ENCODE peak calls at places on chromosome 20, in four cellular contexts. P is type B pancreatic cell, X is fibroblast of lung, B is BJ. L is an unnamed sample.
A peak's percentile ranks its signal among the peaks of the same experiment; 100 is the strongest.

GRCh38 chr20:44858959-44859358 is 26.5 kb upstream of the YWHAB start:
- DNase-seq in P (no peak), X (no peak), B (no peak), L (no peak)

GRCh38 chr20:51651921-51652549 is 109.5 kb upstream of the NFATC2 start:
- DNase-seq in P (no peak), X (no peak), B (no peak), L (no peak)

GRCh38 chr20:34861386-34862084 is 11.1 kb downstream of the GGT7 start:
- DNase-seq in P (peak; percentile 63), X (no peak), B (no peak), L (no peak)

GRCh38 chr20:3801846-3802245 is 5.7 kb downstream of the CDC25B start:
- DNase-seq in P (no peak), X (no peak), B (no peak), L (no peak)

GRCh38 chr20:44743080-44743701 is 2.5 kb upstream of the KCNK15 start:
- DNase-seq in P (no peak), X (no peak), B (no peak), L (no peak)

GRCh38 chr20:41213150-41213820 is 75.9 kb downstream of the PLCG1 start:
- DNase-seq in P (no peak), X (peak; percentile 53), B (no peak), L (peak; percentile 50)

GRCh38 chr20:48503166-48503815 is 324.5 kb downstream of the PREX1 start:
- DNase-seq in P (no peak), X (no peak), B (no peak), L (no peak)

GRCh38 chr20:49280463-49281058 is 2.7 kb upstream of the ZNFX1 start:
- DNase-seq in P (no peak), X (no peak), B (no peak), L (no peak)

GRCh38 chr20:53422039-53422438 is 171.6 kb downstream of the ZNF217 start:
- DNase-seq in P (no peak), X (no peak), B (no peak), L (no peak)

GRCh38 chr20:53030061-53030460 is 57.9 kb downstream of the TSHZ2 start:
- DNase-seq in P (no peak), X (no peak), B (no peak), L (no peak)

GRCh38 chr20:57030611-57031600 is 235.5 kb downstream of the BMP7 start:
- DNase-seq in P (no peak), X (peak; percentile 73), B (peak; percentile 64), L (peak; percentile 17)

GRCh38 chr20:19885981-19886665 is 128.1 kb downstream of the RIN2 start:
- DNase-seq in P (no peak), X (peak; percentile 52), B (no peak), L (peak; percentile 45)

GRCh38 chr20:31845300-31845863 is at the start of gene FOXS1:
- DNase-seq in P (peak; percentile 77), X (no peak), B (no peak), L (peak; percentile 23)

GRCh38 chr20:58598271-58599015 is 52.6 kb upstream of the STX16 start:
- DNase-seq in P (no peak), X (peak; percentile 44), B (peak; percentile 22), L (peak; percentile 81)

GRCh38 chr20:50464026-50464724 is 46.0 kb upstream of the PTPN1 start:
- DNase-seq in P (peak; percentile 72), X (peak; percentile 30), B (no peak), L (peak; percentile 73)

GRCh38 chr20:58868795-58869194 is 16.3 kb downstream of the GNAS start:
- DNase-seq in P (no peak), X (no peak), B (no peak), L (no peak)

GRCh38 chr20:16562259-16562658 is 11.0 kb downstream of the KIF16B start:
- DNase-seq in P (no peak), X (no peak), B (no peak), L (no peak)

GRCh38 chr20:4507288-4507719 is 214.4 kb upstream of the PRND start:
- DNase-seq in P (no peak), X (peak; percentile 97), B (peak; percentile 96), L (peak; percentile 91)

GRCh38 chr20:10609276-10609675 is 64.5 kb downstream of the JAG1 start:
- DNase-seq in P (no peak), X (peak; percentile 75), B (no peak), L (peak; percentile 91)

GRCh38 chr20:50756447-50756846 is 25.1 kb downstream of the PARD6B start:
- DNase-seq in P (no peak), X (no peak), B (no peak), L (no peak)

GRCh38 chr20:48846516-48847492 is 19.0 kb upstream of the PREX1 start:
- DNase-seq in P (no peak), X (peak; percentile 25), B (no peak), L (peak; percentile 58)

GRCh38 chr20:61251529-61252393 is at the start of gene CDH4:
- DNase-seq in P (no peak), X (peak; percentile 36), B (no peak), L (no peak)
- TF ChIP-seq CTCF in P (no peak), X (no peak), B (no peak), L (no peak)

DNA sequence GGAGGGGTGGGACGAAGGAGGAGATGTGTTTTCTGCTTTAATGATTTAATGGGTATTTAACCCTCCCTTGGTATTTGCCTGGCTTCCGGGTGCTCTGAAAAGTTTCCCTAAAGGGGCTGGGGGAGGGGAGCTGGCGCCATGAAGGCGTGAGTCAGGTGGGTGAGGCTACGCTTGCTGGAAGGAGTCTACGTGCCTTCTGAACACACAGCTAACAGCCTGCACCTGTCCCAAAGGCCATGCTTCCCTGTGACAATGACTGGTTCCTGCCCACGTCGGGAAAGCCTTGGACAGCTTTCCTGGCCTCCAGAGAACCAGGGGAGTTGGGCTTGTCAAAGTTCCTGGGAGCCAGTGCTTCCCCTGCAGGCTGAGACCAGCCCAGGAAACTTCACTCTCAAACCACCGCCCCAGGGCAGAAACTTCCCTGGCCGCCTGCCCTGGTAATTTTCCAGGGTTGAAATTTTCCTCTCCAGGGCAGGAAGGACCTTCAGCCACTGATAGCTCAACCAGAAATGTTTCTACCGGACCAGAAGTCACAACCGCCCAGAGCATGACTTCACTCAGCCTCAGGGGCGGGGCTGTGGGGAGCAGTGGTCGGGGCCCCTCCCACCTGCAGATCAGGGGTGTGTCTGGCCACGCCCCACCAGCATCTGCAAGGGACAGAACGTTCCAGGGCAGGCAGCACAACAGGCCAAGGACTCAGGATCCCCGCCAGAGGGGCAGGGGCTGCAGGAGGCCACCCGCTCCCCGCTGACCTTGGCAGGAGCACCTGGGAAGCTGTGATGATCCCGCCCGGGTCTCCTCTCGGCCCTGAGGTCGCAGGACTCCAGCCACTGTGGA is 18.6 kb upstream of the SLCO4A1 start:
- DNase-seq in P (no peak), X (peak; percentile 80), B (peak; percentile 71), L (peak; percentile 77)
- TF ChIP-seq CTCF in P (no peak), X (no peak), B (peak; percentile 23), L (peak; percentile 16)

GRCh38 chr20:63859166-63859699 is 2.1 kb upstream of the ABHD16B start:
- DNase-seq in P (no peak), X (no peak), B (no peak), L (no peak)
- TF ChIP-seq CTCF in P (no peak), X (no peak), B (no peak), L (no peak)

GRCh38 chr20:24305366-24305765 is 164.1 kb upstream of the SYNDIG1 start:
- DNase-seq in P (no peak), X (no peak), B (no peak), L (no peak)

GRCh38 chr20:24297928-24298327 is 171.5 kb upstream of the SYNDIG1 start:
- DNase-seq in P (no peak), X (no peak), B (no peak), L (no peak)

DNA sequence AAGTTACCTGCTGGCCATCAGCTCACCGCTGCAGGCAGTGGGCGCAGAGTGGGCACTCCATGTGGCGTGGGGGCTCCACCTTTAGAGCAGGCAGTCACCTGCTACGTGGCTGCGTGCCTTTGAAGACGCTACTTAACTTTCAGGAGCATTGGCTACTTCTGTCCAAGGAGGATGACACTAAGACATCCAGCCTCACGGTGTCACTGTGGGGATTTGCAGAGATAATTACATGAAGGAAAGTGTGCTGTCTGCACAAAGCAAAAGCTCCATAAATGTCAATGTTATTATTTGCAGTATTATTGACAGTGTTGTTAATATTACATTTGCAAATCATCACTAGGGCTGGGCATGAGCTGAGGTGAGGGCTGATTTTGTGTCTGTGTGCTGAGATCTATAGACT is 166.0 kb upstream of the SYNDIG1 start:
- DNase-seq in P (no peak), X (no peak), B (no peak), L (no peak)
- TF ChIP-seq CTCF in P (no peak), X (no peak), B (peak; percentile 32), L (no peak)

GRCh38 chr20:37954205-37954604 is 51.3 kb downstream of the VSTM2L start:
- DNase-seq in P (no peak), X (no peak), B (no peak), L (no peak)
- TF ChIP-seq CTCF in P (no peak), X (no peak), B (no peak), L (no peak)

GRCh38 chr20:45983279-45983743 is 11.3 kb upstream of the ZNF335 start:
- DNase-seq in P (no peak), X (no peak), B (no peak), L (no peak)

GRCh38 chr20:45987108-45987780 is 15.2 kb upstream of the ZNF335 start:
- DNase-seq in P (peak; percentile 85), X (peak; percentile 33), B (no peak), L (peak; percentile 65)

GRCh38 chr20:45981261-45981660 is 9.3 kb upstream of the ZNF335 start:
- DNase-seq in P (no peak), X (no peak), B (no peak), L (no peak)

GRCh38 chr20:45985573-45985972 is 13.6 kb upstream of the ZNF335 start:
- DNase-seq in P (no peak), X (no peak), B (no peak), L (peak; percentile 17)
- TF ChIP-seq CTCF in P (no peak), X (no peak), B (no peak), L (no peak)

DNA sequence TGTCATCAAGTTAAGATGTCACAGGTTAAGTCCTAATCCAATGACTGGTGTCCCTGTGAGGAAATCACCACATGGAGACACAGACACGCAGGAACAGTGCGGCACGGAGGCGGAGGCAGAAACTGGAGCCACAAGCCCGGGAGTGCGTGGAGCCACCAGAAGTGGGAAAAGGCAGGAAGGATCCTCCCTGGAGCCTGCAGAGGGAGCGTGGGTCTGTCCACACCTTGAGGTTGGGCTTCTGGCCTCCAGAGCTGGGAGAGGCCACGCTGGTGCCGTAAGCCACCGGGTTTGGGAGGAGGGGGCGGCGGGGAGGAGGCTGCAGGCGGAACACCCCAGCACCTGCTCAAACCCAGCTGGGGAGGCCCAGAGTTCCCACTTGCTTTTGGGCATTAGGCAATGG is 3.8 kb downstream of the CABLES2 start:
- DNase-seq in P (no peak), X (no peak), B (no peak), L (no peak)
- TF ChIP-seq CTCF in P (no peak), X (no peak), B (no peak), L (no peak)

GRCh38 chr20:22438346-22438745 is 146.0 kb downstream of the FOXA2 start:
- DNase-seq in P (no peak), X (no peak), B (no peak), L (no peak)

GRCh38 chr20:22442318-22442717 is 142.1 kb downstream of the FOXA2 start:
- DNase-seq in P (no peak), X (no peak), B (no peak), L (no peak)

GRCh38 chr20:22437354-22437753 is 147.0 kb downstream of the FOXA2 start:
- DNase-seq in P (no peak), X (no peak), B (no peak), L (no peak)

DNA sequence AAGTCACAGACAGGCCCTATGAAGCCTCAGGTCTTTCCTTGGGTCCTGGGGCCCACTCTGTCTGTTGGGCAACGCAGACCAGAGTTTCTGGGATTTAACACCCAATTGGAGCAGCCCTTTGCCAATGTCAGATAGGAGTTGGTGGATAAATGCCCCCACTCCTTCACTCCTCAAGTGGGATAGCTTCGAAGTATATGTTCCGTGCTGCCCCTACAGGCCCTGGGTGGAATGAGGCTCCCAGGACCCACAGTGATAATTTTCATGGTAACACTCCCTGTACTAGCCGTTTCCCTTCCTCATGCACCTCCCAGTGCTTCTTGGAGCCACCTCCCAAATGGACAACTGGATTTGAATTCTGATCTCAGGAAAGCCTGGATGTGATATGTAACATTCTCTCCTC is 145.4 kb downstream of the FOXA2 start:
- DNase-seq in P (no peak), X (no peak), B (no peak), L (no peak)
- TF ChIP-seq CTCF in P (peak; percentile 53), X (peak; percentile 4), B (no peak), L (peak; percentile 16)

L was measured in cardiac fibroblast.